ENCODE peak calls at places on chromosomes 5 and 9, in six cellular contexts. B is H1, F is HCT116, J is SK-N-SH, V is HepG2, S is GM12878. G is an unnamed sample.

GRCh38 chr9:126158591-126159519 is 167.8 kb upstream of the MVB12B start:
- DNase-seq in B (no peak), F (no peak), J (no peak), V (no peak), S (no peak), G (no peak)

GRCh38 chr5:141605523-141606277 is 13.1 kb downstream of the DIAPH1 start:
- DNase-seq in B (no peak), F (no peak), J (no peak), V (no peak), S (peak; percentile 87), G (peak; percentile 73)

GRCh38 chr5:138905541-138905940 is 30.4 kb upstream of the LRRTM2 start:
- DNase-seq in B (no peak), F (no peak), J (no peak), V (no peak), S (no peak), G (no peak)

GRCh38 chr5:174972291-174972690 is 247.9 kb downstream of the MSX2 start:
- DNase-seq in B (no peak), F (no peak), J (no peak), V (no peak), S (no peak), G (no peak)

GRCh38 chr5:32059779-32060178 is 114.3 kb downstream of the GOLPH3 start:
- DNase-seq in B (no peak), F (no peak), J (no peak), V (no peak), S (no peak), G (no peak)

GRCh38 chr9:91718071-91718470 is 232.0 kb downstream of the ROR2 start:
- DNase-seq in B (no peak), F (no peak), J (no peak), V (no peak), S (no peak), G (no peak)

GRCh38 chr5:67089200-67089725 is 107.3 kb downstream of the CD180 start:
- DNase-seq in B (no peak), F (no peak), J (peak; percentile 33), V (no peak), S (no peak), G (no peak)

GRCh38 chr9:10396641-10397040 is 216.2 kb downstream of the PTPRD start:
- DNase-seq in B (no peak), F (no peak), J (no peak), V (no peak), S (no peak), G (no peak)

GRCh38 chr5:122129332-122129731 is at the start of gene ZNF474:
- DNase-seq in B (no peak), F (peak; percentile 28), J (no peak), V (no peak), S (no peak), G (peak; percentile 28)

GRCh38 chr5:10272053-10272869 is 22.2 kb downstream of the CCT5 start:
- DNase-seq in B (no peak), F (no peak), J (no peak), V (no peak), S (no peak), G (no peak)

GRCh38 chr9:136323420-136323819 is 3.9 kb upstream of the GPSM1 start:
- DNase-seq in B (no peak), F (no peak), J (no peak), V (no peak), S (no peak), G (no peak)

GRCh38 chr5:56494300-56494704 is 261.2 kb upstream of the ANKRD55 start:
- DNase-seq in B (no peak), F (no peak), J (no peak), V (no peak), S (no peak), G (no peak)

GRCh38 chr9:112586600-112587155 is 100.1 kb downstream of the KIAA1958 start:
- DNase-seq in B (no peak), F (no peak), J (no peak), V (no peak), S (no peak), G (no peak)

GRCh38 chr5:135829179-135829578 is 5.3 kb upstream of the SLC25A48 start:
- DNase-seq in B (no peak), F (no peak), J (no peak), V (no peak), S (no peak), G (no peak)

GRCh38 chr9:133691659-133692363 is 46.3 kb downstream of the SARDH start:
- DNase-seq in B (no peak), F (no peak), J (no peak), V (no peak), S (no peak), G (no peak)

GRCh38 chr9:27125030-27125429 is 16.0 kb downstream of the TEK start:
- DNase-seq in B (no peak), F (peak; percentile 7), J (no peak), V (no peak), S (no peak), G (no peak)

GRCh38 chr9:85268024-85268610 is 473.6 kb downstream of the AGTPBP1 start:
- DNase-seq in B (no peak), F (no peak), J (no peak), V (no peak), S (no peak), G (no peak)

GRCh38 chr5:171432076-171432475 is 12.6 kb downstream of the FGF18 start:
- DNase-seq in B (no peak), F (no peak), J (no peak), V (no peak), S (no peak), G (no peak)

GRCh38 chr5:150612905-150613670 is 27.4 kb upstream of the SYNPO start:
- DNase-seq in B (no peak), F (no peak), J (no peak), V (no peak), S (no peak), G (no peak)

GRCh38 chr5:168819004-168819626 is 239.9 kb upstream of the PANK3 start:
- DNase-seq in B (no peak), F (no peak), J (no peak), V (no peak), S (no peak), G (no peak)

DNA sequence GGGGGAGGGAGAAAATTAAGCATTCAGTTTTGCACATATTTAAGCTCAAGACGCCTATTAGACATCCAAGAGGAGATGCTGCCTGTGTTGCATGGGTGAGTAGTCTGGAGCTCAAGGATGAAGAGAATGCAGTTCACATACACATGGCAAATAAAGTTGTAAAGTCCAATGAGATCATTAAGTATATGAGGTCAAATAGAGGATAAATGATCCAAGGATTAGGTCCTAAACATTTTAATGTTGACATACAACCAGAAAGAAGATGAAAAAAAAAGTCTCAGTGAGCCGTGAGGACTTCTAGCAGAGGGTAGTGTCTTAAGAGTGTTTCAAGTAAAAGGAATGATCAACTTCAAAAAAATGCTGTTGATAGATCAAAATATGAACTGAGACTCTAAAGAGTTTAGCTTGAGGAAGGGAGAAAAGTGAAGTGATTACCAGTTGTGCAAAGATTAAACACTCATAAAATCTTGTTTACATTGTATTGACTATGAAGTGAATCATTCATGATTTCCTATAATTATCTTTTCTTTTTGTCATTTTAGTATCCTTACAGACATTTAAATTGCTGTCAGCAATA is 251.8 kb downstream of the ZNF608 start:
- DNase-seq in B (no peak), F (no peak), J (no peak), V (no peak), S (no peak), G (no peak)
- TF ChIP-seq YY1 in B (no peak), F (no peak), J (no peak), V (no peak), S (no peak), G (no peak)

DNA sequence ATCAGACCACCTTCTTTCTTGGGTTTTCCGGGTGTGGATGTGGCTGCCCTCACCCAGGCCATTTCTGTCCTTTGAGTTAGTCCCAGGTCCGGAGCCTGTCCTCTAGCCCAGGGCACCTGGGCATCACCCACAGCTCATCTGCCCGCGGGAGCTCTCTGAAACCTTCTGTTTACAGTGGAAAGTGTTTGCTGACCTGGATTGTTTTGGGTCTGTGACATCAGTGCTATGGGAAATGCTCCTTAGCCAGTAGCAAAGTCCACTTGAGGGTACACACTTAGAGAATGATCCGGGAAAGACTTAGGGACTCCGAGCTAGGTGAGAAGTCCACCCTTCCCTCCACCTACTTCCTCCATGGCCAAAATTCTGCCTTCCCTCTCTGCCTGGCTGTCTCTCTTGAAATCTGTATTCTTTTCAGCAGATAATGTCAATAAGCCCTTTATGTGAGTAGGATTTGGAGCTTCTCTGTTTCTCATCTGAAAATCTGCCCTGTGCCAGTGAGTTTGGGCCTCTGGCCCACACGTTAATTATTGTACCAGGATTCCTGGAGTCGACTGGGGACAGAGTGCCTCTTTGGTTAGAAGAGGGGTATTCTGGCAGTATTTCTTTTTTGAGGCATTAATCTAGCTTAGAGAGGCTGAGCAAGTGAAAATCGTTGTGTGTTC is 19.9 kb downstream of the ABLIM3 start:
- DNase-seq in B (no peak), F (no peak), J (no peak), V (peak; percentile 81), S (no peak), G (no peak)
- TF ChIP-seq MAX in B (no peak), F (no peak), J (no peak), V (no peak), S (no peak), G (no peak)

DNA sequence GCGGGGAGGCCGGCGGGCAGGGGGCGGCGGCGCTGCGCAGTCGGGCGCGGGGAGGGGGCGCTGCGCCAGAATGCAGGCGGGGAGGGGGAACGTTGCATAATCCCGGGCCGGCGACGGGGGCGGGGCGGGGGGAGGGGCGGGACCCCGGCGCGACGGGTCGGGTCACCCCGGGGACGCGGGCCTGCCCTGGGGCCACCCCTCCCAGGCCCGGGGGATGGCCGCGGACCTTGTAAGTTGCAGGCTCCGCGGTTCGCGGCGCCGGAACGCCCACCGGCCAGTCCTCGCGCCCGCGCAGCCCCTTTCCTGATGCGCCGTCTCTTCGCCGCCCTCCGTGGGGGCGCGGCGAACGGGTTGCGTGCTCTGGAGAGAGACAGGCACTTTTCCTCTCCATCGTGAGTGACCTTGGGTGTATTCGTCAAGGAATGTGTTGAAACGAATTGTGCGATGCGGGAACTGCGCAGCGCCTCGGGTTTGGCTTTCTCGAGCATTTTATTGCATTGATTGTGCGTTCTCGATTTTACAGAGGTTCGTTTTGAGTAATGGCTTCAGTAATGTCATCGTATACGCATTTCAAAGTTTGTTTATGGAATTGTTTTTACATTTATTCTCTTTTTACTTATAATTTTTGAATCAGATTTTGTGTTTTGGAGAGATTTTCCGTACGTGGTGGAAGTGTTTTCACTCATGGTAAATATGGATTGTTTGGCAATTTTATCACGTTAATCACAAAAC is 808 bp downstream of the SPIN1 start:
- DNase-seq in B (peak; percentile 71), F (peak; percentile 15), J (peak; percentile 91), V (peak; percentile 66), S (no peak), G (peak; percentile 83)
- TF ChIP-seq YY1 in B (peak; percentile 7), F (no peak), J (no peak), V (no peak), S (no peak), G (no peak)

GRCh38 chr9:93286252-93287188 is 102.6 kb downstream of the WNK2 start:
- DNase-seq in B (no peak), F (no peak), J (no peak), V (no peak), S (no peak), G (no peak)

GRCh38 chr9:93276973-93277372 is 93.0 kb downstream of the WNK2 start:
- DNase-seq in B (no peak), F (no peak), J (no peak), V (no peak), S (no peak), G (peak; percentile 8)

GRCh38 chr9:93278164-93278563 is 94.2 kb downstream of the WNK2 start:
- DNase-seq in B (no peak), F (no peak), J (no peak), V (no peak), S (no peak), G (no peak)

GRCh38 chr9:93280661-93281259 is 96.8 kb downstream of the WNK2 start:
- DNase-seq in B (no peak), F (no peak), J (no peak), V (no peak), S (no peak), G (no peak)
- TF ChIP-seq MAX in B (no peak), F (no peak), J (no peak), V (no peak), S (no peak), G (no peak)